ENCODE peak calls at places on chromosomes 16 and 17, in four cellular contexts. B, W, E and A are unnamed samples.
A peak's percentile ranks its signal among the peaks of the same experiment; 100 is the strongest.

GRCh38 chr16:55330726-55331647 is 7.0 kb downstream of the IRX6 start:
- DNase-seq in E (peak; percentile 79), B (no peak), W (no peak), A (no peak)

GRCh38 chr16:50056226-50056625 is 9.5 kb upstream of the HEATR3 start:
- DNase-seq in E (no peak), W (no peak), B (no peak), A (no peak)

GRCh38 chr16:82814059-82814458 is 187.3 kb downstream of the CDH13 start:
- DNase-seq in E (no peak), B (no peak), W (no peak), A (no peak)

GRCh38 chr16:85424260-85425060 is 188.7 kb upstream of the GSE1 start:
- DNase-seq in W (no peak), E (peak; percentile 75), B (peak; percentile 9), A (no peak)

GRCh38 chr16:27361987-27362386 is 40.0 kb upstream of the IL21R start:
- DNase-seq in E (no peak), B (no peak), W (no peak), A (no peak)

GRCh38 chr16:89960966-89961365 is 12.4 kb downstream of the DEF8 start:
- DNase-seq in B (no peak), E (peak; percentile 65), W (no peak), A (no peak)

GRCh38 chr17:16255481-16255901 is 38.5 kb downstream of the PIGL start:
- DNase-seq in B (peak; percentile 73), E (no peak), W (peak; percentile 34), A (peak; percentile 74)

GRCh38 chr16:58652741-58653140 is 23.1 kb upstream of the CNOT1 start:
- DNase-seq in E (no peak), B (no peak), W (peak; percentile 48), A (peak; percentile 83)

GRCh38 chr16:29836623-29837022 is 16.4 kb downstream of the MVP start:
- DNase-seq in E (no peak), W (no peak), B (no peak), A (no peak)

GRCh38 chr16:73048292-73049050 is 543 bp upstream of the ZFHX3 start:
- DNase-seq in W (peak; percentile 64), B (peak; percentile 29), E (no peak), A (peak; percentile 77)

GRCh38 chr16:88713568-88714419 is 7.5 kb downstream of the CTU2 start:
- DNase-seq in W (peak; percentile 69), B (no peak), E (no peak), A (no peak)

GRCh38 chr17:4180791-4181190 is 37.8 kb downstream of the CYB5D2 start:
- DNase-seq in W (no peak), E (no peak), B (no peak), A (no peak)

GRCh38 chr16:58500329-58501241 is 642 bp downstream of the NDRG4 start:
- DNase-seq in E (no peak), W (peak; percentile 20), B (no peak), A (no peak)

GRCh38 chr17:48194097-48194550 is 86.6 kb downstream of the SNX11 start:
- DNase-seq in E (no peak), W (peak; percentile 42), B (no peak), A (no peak)

GRCh38 chr16:65689726-65690125 is 567.9 kb upstream of the CDH11 start:
- DNase-seq in E (no peak), W (no peak), B (no peak), A (no peak)

GRCh38 chr17:1644493-1645206 is 882 bp downstream of the SCARF1 start:
- DNase-seq in B (no peak), W (peak; percentile 66), E (peak; percentile 74), A (no peak)

GRCh38 chr17:63015824-63016223 is 49.8 kb downstream of the TANC2 start:
- DNase-seq in W (no peak), E (no peak), B (no peak), A (no peak)

GRCh38 chr17:17508641-17509591 is 12.7 kb upstream of the RASD1 start:
- DNase-seq in E (peak; percentile 58), B (no peak), W (no peak), A (no peak)

GRCh38 chr17:9401434-9401833 is 174.2 kb downstream of the STX8 start:
- DNase-seq in W (peak; percentile 43), E (no peak), B (no peak), A (no peak)

GRCh38 chr17:13601776-13602551 is at the start of gene HS3ST3A1:
- DNase-seq in B (peak; percentile 82), E (peak; percentile 81), W (peak; percentile 97), A (peak; percentile 41)

GRCh38 chr16:88697831-88698693 is 8.1 kb downstream of the RNF166 start:
- DNase-seq in W (no peak), E (no peak), B (no peak), A (no peak)

GRCh38 chr17:74569392-74570003 is 2.2 kb upstream of the CD300H start:
- DNase-seq in B (peak; percentile 21), E (no peak), W (peak; percentile 98), A (peak; percentile 30)

GRCh38 chr17:67628580-67629013 is 89.1 kb upstream of the NOL11 start:
- DNase-seq in B (no peak), W (peak; percentile 25), E (no peak), A (peak; percentile 63)

GRCh38 chr17:16181581-16181980 is 33.8 kb downstream of the NCOR1 start:
- DNase-seq in W (no peak), B (no peak), E (no peak), A (no peak)

GRCh38 chr17:75652934-75653549 is 13.9 kb downstream of the RECQL5 start:
- DNase-seq in B (no peak), W (peak; percentile 54), E (no peak), A (no peak)

GRCh38 chr16:23843143-23843542 is 7.4 kb downstream of the PRKCB start:
- DNase-seq in W (no peak), E (no peak), B (no peak), A (no peak)

GRCh38 chr17:10737168-10737622 is 7.4 kb upstream of the TMEM220 start:
- DNase-seq in E (no peak), B (peak; percentile 44), W (peak; percentile 83), A (peak; percentile 80)

GRCh38 chr16:67105881-67106280 is 3.9 kb upstream of the PHAF1 start:
- DNase-seq in E (no peak), B (no peak), W (no peak), A (no peak)

DNA sequence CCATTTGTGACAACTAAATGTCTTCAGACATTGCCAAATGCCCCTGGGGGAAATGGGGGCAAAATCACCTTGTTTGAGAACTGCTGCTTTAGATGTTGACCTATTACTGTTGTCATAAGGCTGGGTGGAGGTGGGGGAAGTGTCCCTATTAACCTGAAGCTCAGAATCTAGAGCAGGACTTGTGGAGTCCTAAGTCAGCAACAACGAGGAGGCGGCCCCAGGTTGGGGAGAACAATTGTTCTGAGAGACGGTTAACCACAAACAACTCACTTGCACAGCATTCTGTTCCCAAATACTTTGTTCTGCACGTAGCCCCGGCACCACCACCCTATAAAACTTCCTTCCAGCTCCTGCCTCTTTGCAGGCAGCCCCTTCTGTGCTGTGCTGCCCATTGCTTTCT is 32.5 kb downstream of the TEKT5 start:
- DNase-seq in E (no peak), B (no peak), W (no peak), A (no peak)
- H3K27ac ChIP-seq in E (no peak overlapping the region), B (no peak overlapping the region), W (no peak overlapping the region), A (no peak overlapping the region)

DNA sequence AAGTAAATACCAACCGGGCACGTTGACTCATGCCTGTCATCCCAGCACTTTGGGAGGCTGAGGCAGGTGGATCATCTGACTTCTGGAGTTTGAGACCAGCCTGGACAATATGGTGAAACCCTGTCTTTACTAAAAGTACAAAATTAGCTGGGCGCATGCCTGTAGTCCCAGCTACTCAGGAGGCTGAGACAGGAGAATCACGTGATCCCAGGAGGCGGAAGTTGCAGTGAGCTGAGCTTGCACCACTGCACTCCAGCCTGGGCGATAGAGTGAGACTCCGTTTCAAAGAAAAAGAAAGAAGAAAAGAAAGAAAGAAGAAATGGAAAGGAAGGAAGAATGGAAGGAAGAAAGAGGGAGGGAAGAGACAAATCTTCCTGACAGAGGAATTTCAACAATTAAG is 108.7 kb downstream of the AHSP start:
- DNase-seq in E (no peak), B (no peak), W (no peak), A (no peak)
- H3K9me3 ChIP-seq in E (peaks cover 8% of the 10 kb centered on the region), B (no peaks in the 10 kb centered on the region), W (no peaks in the 10 kb centered on the region), A (no peaks in the 10 kb centered on the region)

GRCh38 chr16:47779201-47780016 is 318.3 kb downstream of the PHKB start:
- DNase-seq in W (peak; percentile 45), B (peak; percentile 12), E (no peak), A (peak; percentile 29)

GRCh38 chr16:47774661-47775060 is 313.5 kb downstream of the PHKB start:
- DNase-seq in W (peak; percentile 5), E (no peak), B (no peak), A (no peak)

GRCh38 chr16:47777191-47777590 is 316.1 kb downstream of the PHKB start:
- DNase-seq in E (no peak), B (no peak), W (peak; percentile 26), A (no peak)

GRCh38 chr16:47780213-47780612 is 319.1 kb downstream of the PHKB start:
- DNase-seq in B (no peak), E (no peak), W (peak; percentile 28), A (no peak)

GRCh38 chr16:47778106-47778803 is 317.1 kb downstream of the PHKB start:
- DNase-seq in W (no peak), E (no peak), B (no peak), A (no peak)
- H3K27ac ChIP-seq in W (no peak overlapping the region), E (no peak overlapping the region), B (no peak overlapping the region), A (no peak overlapping the region)

DNA sequence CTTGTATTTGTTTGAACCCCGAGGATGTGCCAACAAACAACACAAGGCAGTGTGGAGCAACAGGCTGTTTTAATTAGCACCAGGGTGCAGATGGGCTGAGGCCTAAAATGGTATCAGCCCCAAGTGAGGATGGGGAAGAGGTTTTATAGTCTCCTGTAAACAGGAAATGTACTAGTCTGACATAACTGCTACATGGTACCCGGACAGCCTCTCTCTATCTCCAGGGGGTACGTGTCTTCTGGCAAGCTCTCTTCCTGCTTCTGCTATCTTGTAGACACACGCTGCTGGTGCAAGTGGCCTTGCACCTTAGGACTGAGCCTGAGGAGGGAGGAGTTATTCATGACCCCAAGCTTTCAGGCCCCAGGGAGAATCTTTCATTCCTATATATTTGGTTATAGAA is 2451.0 kb downstream of the TP53TG3F start:
- DNase-seq in W (no peak), E (no peak), B (no peak), A (no peak)
- H3K9me3 ChIP-seq in W (no peaks in the 10 kb centered on the region), E (peaks cover 82% of the 10 kb centered on the region), B (no peaks in the 10 kb centered on the region), A (no peaks in the 10 kb centered on the region)